ENCODE peak calls at places on chromosome 11, in nine cellular contexts. One of them, this sample, is unnamed.

GRCh38 chr11:115464269-115464668 is 39.9 kb downstream of the CADM1 start:
- DNase-seq in left lung: no peak
- DNase-seq in EH: peak; percentile 76
- DNase-seq in astrocyte of the cerebellum: no peak
- DNase-seq in H7: no peak
- DNase-seq in NCI-H774: no peak
- DNase-seq in GM19239: no peak
- DNase-seq in WTC11: no peak
- DNase-seq in hepatic stellate cell: no peak
- DNase-seq in this sample: no peak

GRCh38 chr11:13008625-13009475 is at the start of gene RASSF10:
- DNase-seq in left lung: peak; percentile 93
- DNase-seq in EH: peak; percentile 39
- DNase-seq in astrocyte of the cerebellum: peak; percentile 15
- DNase-seq in H7: peak; percentile 97
- DNase-seq in NCI-H774: peak; percentile 88
- DNase-seq in GM19239: peak; percentile 57
- DNase-seq in WTC11: peak; percentile 95
- DNase-seq in hepatic stellate cell: peak; percentile 8
- DNase-seq in this sample: peak; percentile 17

GRCh38 chr11:120932305-120932905 is 91.5 kb upstream of the TBCEL start:
- DNase-seq in left lung: no peak
- DNase-seq in EH: no peak
- DNase-seq in astrocyte of the cerebellum: no peak
- DNase-seq in H7: no peak
- DNase-seq in NCI-H774: no peak
- DNase-seq in GM19239: no peak
- DNase-seq in WTC11: no peak
- DNase-seq in hepatic stellate cell: no peak
- DNase-seq in this sample: no peak

GRCh38 chr11:109619498-109619897 is 197.5 kb downstream of the C11orf87 start:
- DNase-seq in left lung: no peak
- DNase-seq in EH: no peak
- DNase-seq in astrocyte of the cerebellum: no peak
- DNase-seq in H7: no peak
- DNase-seq in NCI-H774: no peak
- DNase-seq in GM19239: no peak
- DNase-seq in WTC11: no peak
- DNase-seq in hepatic stellate cell: no peak
- DNase-seq in this sample: no peak

GRCh38 chr11:73465019-73465675 is 88.9 kb downstream of the RELT start:
- DNase-seq in left lung: no peak
- DNase-seq in EH: peak; percentile 68
- DNase-seq in astrocyte of the cerebellum: no peak
- DNase-seq in H7: no peak
- DNase-seq in NCI-H774: no peak
- DNase-seq in GM19239: no peak
- DNase-seq in WTC11: no peak
- DNase-seq in hepatic stellate cell: no peak
- DNase-seq in this sample: no peak

GRCh38 chr11:19849107-19849789 is 136.6 kb downstream of the NAV2 start:
- DNase-seq in left lung: no peak
- DNase-seq in EH: peak; percentile 43
- DNase-seq in astrocyte of the cerebellum: no peak
- DNase-seq in H7: no peak
- DNase-seq in NCI-H774: no peak
- DNase-seq in GM19239: no peak
- DNase-seq in WTC11: no peak
- DNase-seq in hepatic stellate cell: peak; percentile 37
- DNase-seq in this sample: no peak

GRCh38 chr11:132941024-132941646 is 591.2 kb downstream of the OPCML start:
- DNase-seq in left lung: no peak
- DNase-seq in EH: peak; percentile 56
- DNase-seq in astrocyte of the cerebellum: peak; percentile 19
- DNase-seq in H7: peak; percentile 40
- DNase-seq in NCI-H774: peak; percentile 30
- DNase-seq in GM19239: peak; percentile 14
- DNase-seq in WTC11: no peak
- DNase-seq in hepatic stellate cell: peak; percentile 28
- DNase-seq in this sample: no peak

GRCh38 chr11:43987384-43988039 is 45.1 kb downstream of the C11orf96 start:
- DNase-seq in left lung: peak; percentile 76
- DNase-seq in EH: peak; percentile 96
- DNase-seq in astrocyte of the cerebellum: peak; percentile 96
- DNase-seq in H7: peak; percentile 61
- DNase-seq in NCI-H774: no peak
- DNase-seq in GM19239: no peak
- DNase-seq in WTC11: no peak
- DNase-seq in hepatic stellate cell: peak; percentile 87
- DNase-seq in this sample: no peak

GRCh38 chr11:10274726-10275125 is 19.3 kb downstream of the SBF2 start:
- DNase-seq in left lung: no peak
- DNase-seq in EH: peak; percentile 59
- DNase-seq in astrocyte of the cerebellum: no peak
- DNase-seq in H7: no peak
- DNase-seq in NCI-H774: no peak
- DNase-seq in GM19239: no peak
- DNase-seq in WTC11: no peak
- DNase-seq in hepatic stellate cell: no peak
- DNase-seq in this sample: no peak

GRCh38 chr11:47516984-47517853 is 35.7 kb downstream of the CELF1 start:
- DNase-seq in left lung: no peak
- DNase-seq in EH: no peak
- DNase-seq in astrocyte of the cerebellum: no peak
- DNase-seq in H7: no peak
- DNase-seq in NCI-H774: no peak
- DNase-seq in GM19239: no peak
- DNase-seq in WTC11: no peak
- DNase-seq in hepatic stellate cell: no peak
- DNase-seq in this sample: no peak

GRCh38 chr11:9060700-9061111 is 30.7 kb downstream of the SCUBE2 start:
- DNase-seq in left lung: no peak
- DNase-seq in EH: peak; percentile 15
- DNase-seq in astrocyte of the cerebellum: no peak
- DNase-seq in H7: peak; percentile 67
- DNase-seq in NCI-H774: no peak
- DNase-seq in GM19239: peak; percentile 67
- DNase-seq in WTC11: peak; percentile 41
- DNase-seq in hepatic stellate cell: no peak
- DNase-seq in this sample: peak; percentile 25

GRCh38 chr11:107182983-107183382 is 164.7 kb upstream of the GUCY1A2 start:
- DNase-seq in left lung: no peak
- DNase-seq in EH: no peak
- DNase-seq in astrocyte of the cerebellum: peak; percentile 2
- DNase-seq in H7: no peak
- DNase-seq in NCI-H774: no peak
- DNase-seq in GM19239: no peak
- DNase-seq in WTC11: no peak
- DNase-seq in hepatic stellate cell: no peak
- DNase-seq in this sample: no peak

GRCh38 chr11:67372232-67372992 is 986 bp downstream of the CLCF1 start:
- DNase-seq in left lung: peak; percentile 87
- DNase-seq in EH: no peak
- DNase-seq in astrocyte of the cerebellum: no peak
- DNase-seq in H7: peak; percentile 93
- DNase-seq in NCI-H774: no peak
- DNase-seq in GM19239: no peak
- DNase-seq in WTC11: peak; percentile 51
- DNase-seq in hepatic stellate cell: no peak
- DNase-seq in this sample: no peak

GRCh38 chr11:72378704-72379383 is 55.5 kb downstream of the CLPB start:
- DNase-seq in left lung: no peak
- DNase-seq in EH: no peak
- DNase-seq in astrocyte of the cerebellum: peak; percentile 62
- DNase-seq in H7: no peak
- DNase-seq in NCI-H774: no peak
- DNase-seq in GM19239: no peak
- DNase-seq in WTC11: no peak
- DNase-seq in hepatic stellate cell: no peak
- DNase-seq in this sample: no peak

GRCh38 chr11:6572215-6572614 is 31.2 kb downstream of the RRP8 start:
- DNase-seq in left lung: no peak
- DNase-seq in EH: peak; percentile 87
- DNase-seq in astrocyte of the cerebellum: peak; percentile 84
- DNase-seq in H7: no peak
- DNase-seq in NCI-H774: no peak
- DNase-seq in GM19239: no peak
- DNase-seq in WTC11: no peak
- DNase-seq in hepatic stellate cell: peak; percentile 74
- DNase-seq in this sample: no peak

GRCh38 chr11:35662649-35663407 is at the start of gene TRIM44:
- DNase-seq in left lung: peak; percentile 94
- DNase-seq in EH: peak; percentile 90
- DNase-seq in astrocyte of the cerebellum: peak; percentile 53
- DNase-seq in H7: peak; percentile 85
- DNase-seq in NCI-H774: peak; percentile 81
- DNase-seq in GM19239: peak; percentile 76
- DNase-seq in WTC11: peak; percentile 72
- DNase-seq in hepatic stellate cell: peak; percentile 83
- DNase-seq in this sample: peak; percentile 68

GRCh38 chr11:18669211-18669593 is 29.4 kb upstream of the TMEM86A start:
- DNase-seq in left lung: no peak
- DNase-seq in EH: peak; percentile 11
- DNase-seq in astrocyte of the cerebellum: no peak
- DNase-seq in H7: no peak
- DNase-seq in NCI-H774: no peak
- DNase-seq in GM19239: no peak
- DNase-seq in WTC11: no peak
- DNase-seq in hepatic stellate cell: no peak
- DNase-seq in this sample: no peak

GRCh38 chr11:71190551-71190950 is 61.8 kb downstream of the SHANK2 start:
- DNase-seq in left lung: no peak
- DNase-seq in EH: no peak
- DNase-seq in astrocyte of the cerebellum: no peak
- DNase-seq in H7: no peak
- DNase-seq in NCI-H774: no peak
- DNase-seq in GM19239: no peak
- DNase-seq in WTC11: no peak
- DNase-seq in hepatic stellate cell: no peak
- DNase-seq in this sample: no peak

GRCh38 chr11:14894657-14895598 is 2.9 kb upstream of the CYP2R1 start:
- DNase-seq in left lung: peak; percentile 65
- DNase-seq in EH: peak; percentile 46
- DNase-seq in astrocyte of the cerebellum: no peak
- DNase-seq in H7: no peak
- DNase-seq in NCI-H774: no peak
- DNase-seq in GM19239: no peak
- DNase-seq in WTC11: no peak
- DNase-seq in hepatic stellate cell: no peak
- DNase-seq in this sample: no peak

GRCh38 chr11:47004595-47005033 is 68.1 kb downstream of the CSTPP1 start:
- DNase-seq in left lung: no peak
- DNase-seq in EH: peak; percentile 98
- DNase-seq in astrocyte of the cerebellum: peak; percentile 97
- DNase-seq in H7: no peak
- DNase-seq in NCI-H774: peak; percentile 53
- DNase-seq in GM19239: no peak
- DNase-seq in WTC11: no peak
- DNase-seq in hepatic stellate cell: peak; percentile 71
- DNase-seq in this sample: no peak